ENCODE peak calls at places on chromosomes 6 and 20, in nine cellular contexts. X is psoas muscle, I is PC-9, Y is hippocampal formation, N is aorta, H is left cardiac atrium, K is ecto neural progenitor cell, P is memory B cell, F is NCI-H510A treated with DMSO at 0.1 percent for 48 hours. J is an unnamed sample.

GRCh38 chr6:125797934-125798444 is 7.2 kb downstream of the NCOA7 start:
- DNase-seq in H (no peak), N (no peak), I (peak; percentile 80), F (peak; percentile 2), X (no peak), P (no peak), K (no peak), Y (no peak), J (no peak)

GRCh38 chr20:17909745-17910345 is 58.7 kb downstream of the SNX5 start:
- DNase-seq in H (no peak), K (no peak), N (no peak), X (no peak), Y (no peak), I (no peak), F (no peak), P (no peak), J (no peak)

GRCh38 chr20:45157977-45158376 is 16.7 kb upstream of the PI3 start:
- DNase-seq in Y (peak; percentile 33), F (no peak), P (no peak), K (no peak), H (no peak), X (no peak), I (peak; percentile 85), N (no peak), J (peak; percentile 82)

GRCh38 chr20:8132632-8133587 is 844 bp downstream of the PLCB1 start:
- DNase-seq in P (no peak), H (peak; percentile 58), Y (no peak), K (peak; percentile 58), X (peak; percentile 50), F (no peak), I (no peak), N (peak; percentile 77), J (no peak)

GRCh38 chr6:124131779-124132178 is 328.1 kb downstream of the NKAIN2 start:
- DNase-seq in Y (no peak), F (no peak), N (no peak), K (no peak), H (no peak), I (no peak), P (no peak), X (no peak), J (peak; percentile 2)

GRCh38 chr6:35287671-35288396 is 9.8 kb upstream of the DEF6 start:
- DNase-seq in I (no peak), K (no peak), P (no peak), X (peak; percentile 20), Y (no peak), F (no peak), N (no peak), H (no peak), J (no peak)

GRCh38 chr6:29563435-29563834 is 3.9 kb upstream of the UBD start:
- DNase-seq in N (no peak), K (no peak), I (no peak), P (no peak), Y (no peak), F (no peak), X (no peak), H (no peak), J (no peak)

GRCh38 chr6:132931937-132932336 is 117.6 kb downstream of the RPS12 start:
- DNase-seq in Y (no peak), I (peak; percentile 47), N (no peak), K (no peak), X (no peak), P (no peak), H (no peak), F (no peak), J (peak; percentile 75)

GRCh38 chr6:135043854-135044253 is 10.8 kb downstream of the HBS1L start:
- DNase-seq in X (no peak), Y (no peak), F (no peak), H (no peak), K (no peak), N (no peak), I (no peak), P (no peak), J (no peak)

GRCh38 chr20:11261533-11262000 is 587.8 kb upstream of the JAG1 start:
- DNase-seq in H (no peak), Y (no peak), X (no peak), P (no peak), N (no peak), K (no peak), I (no peak), F (no peak), J (peak; percentile 68)

GRCh38 chr20:60138263-60139127 is 180.3 kb downstream of the CDH26 start:
- DNase-seq in H (peak; percentile 64), P (no peak), F (peak; percentile 37), N (peak; percentile 79), Y (no peak), I (no peak), K (no peak), X (peak; percentile 43), J (no peak)

GRCh38 chr20:1191289-1191688 is 6.5 kb upstream of the TMEM74B start:
- DNase-seq in H (no peak), X (no peak), I (no peak), N (no peak), Y (no peak), P (no peak), F (no peak), K (no peak), J (no peak)

GRCh38 chr6:110950443-110950842 is 8.1 kb upstream of the GTF3C6 start:
- DNase-seq in P (no peak), I (no peak), H (no peak), X (no peak), Y (no peak), N (no peak), F (no peak), K (no peak), J (no peak)

GRCh38 chr6:22149081-22149480 is 147.8 kb downstream of the PRL start:
- DNase-seq in I (no peak), N (no peak), X (no peak), H (no peak), K (no peak), P (no peak), F (peak; percentile 41), Y (peak; percentile 52), J (no peak)

GRCh38 chr6:3031857-3032256 is 32.2 kb downstream of the NQO2 start:
- DNase-seq in N (no peak), K (no peak), P (peak; percentile 33), Y (no peak), X (no peak), F (peak; percentile 38), H (no peak), I (no peak), J (no peak)

GRCh38 chr6:159038914-159039884 is 5.6 kb downstream of the TAGAP start:
- DNase-seq in X (no peak), Y (peak; percentile 26), H (no peak), P (peak; percentile 62), K (no peak), F (no peak), I (peak; percentile 77), N (no peak), J (peak; percentile 21)

GRCh38 chr6:52995913-52996685 is 1.0 kb upstream of the GSTA4 start:
- DNase-seq in N (no peak), I (peak; percentile 74), P (peak; percentile 27), F (peak; percentile 91), K (no peak), X (peak; percentile 46), H (peak; percentile 48), Y (peak; percentile 48), J (peak; percentile 75)

GRCh38 chr20:40506567-40506966 is 182.5 kb downstream of the MAFB start:
- DNase-seq in K (no peak), N (peak; percentile 96), I (peak; percentile 74), P (no peak), Y (peak; percentile 51), F (no peak), H (peak; percentile 87), X (peak; percentile 93), J (peak; percentile 91)

GRCh38 chr20:10185741-10186558 is 32.7 kb upstream of the SNAP25 start:
- DNase-seq in N (no peak), Y (no peak), X (no peak), P (no peak), K (no peak), H (no peak), I (no peak), F (peak; percentile 82), J (no peak)

GRCh38 chr6:106324726-106325335 is 729 bp downstream of the ATG5 start:
- DNase-seq in K (no peak), F (no peak), P (no peak), N (no peak), Y (no peak), I (no peak), H (no peak), X (no peak), J (no peak)

GRCh38 chr6:32113386-32114352 is 4.5 kb upstream of the TNXB start:
- DNase-seq in Y (peak; percentile 61), H (peak; percentile 92), F (no peak), K (no peak), N (peak; percentile 94), X (peak; percentile 86), I (peak; percentile 64), P (no peak), J (peak; percentile 99)

GRCh38 chr6:151437401-151437800 is 14.5 kb downstream of the RMND1 start:
- DNase-seq in X (no peak), H (no peak), Y (no peak), N (no peak), F (no peak), K (no peak), P (no peak), I (peak; percentile 44), J (no peak)

GRCh38 chr20:10216146-10216741 is 2.4 kb upstream of the SNAP25 start:
- DNase-seq in F (peak; percentile 14), I (no peak), P (no peak), X (no peak), H (no peak), N (no peak), K (no peak), Y (no peak), J (no peak)

GRCh38 chr20:57323034-57323433 is 6.6 kb upstream of the SPO11 start:
- DNase-seq in P (no peak), I (peak; percentile 85), Y (peak; percentile 12), N (no peak), K (peak; percentile 72), H (no peak), X (peak; percentile 37), F (no peak), J (peak; percentile 50)

GRCh38 chr6:44428682-44429081 is 41.2 kb downstream of the CDC5L start:
- DNase-seq in H (no peak), I (no peak), Y (no peak), K (no peak), X (no peak), P (no peak), F (no peak), N (no peak), J (no peak)

GRCh38 chr6:134880487-134881190 is 69.3 kb downstream of the ALDH8A1 start:
- DNase-seq in K (no peak), N (no peak), X (no peak), F (no peak), I (no peak), Y (no peak), P (no peak), H (no peak), J (no peak)

GRCh38 chr20:58306421-58307261 is 2.9 kb upstream of the RAB22A start:
- DNase-seq in K (no peak), Y (no peak), H (peak; percentile 34), F (no peak), P (peak; percentile 81), N (no peak), X (no peak), I (no peak), J (peak; percentile 88)

GRCh38 chr6:44096615-44097014 is 30.6 kb downstream of the MRPL14 start:
- DNase-seq in P (peak; percentile 75), I (peak; percentile 55), Y (peak; percentile 60), X (peak; percentile 75), H (peak; percentile 79), K (peak; percentile 68), F (peak; percentile 86), N (peak; percentile 88), J (peak; percentile 50)

GRCh38 chr20:44745560-44746366 is at the start of gene KCNK15:
- DNase-seq in I (no peak), P (no peak), H (peak; percentile 76), N (peak; percentile 89), K (peak; percentile 62), X (peak; percentile 67), Y (no peak), F (no peak), J (no peak)